ENCODE peak calls at places on chromosomes 3 and 15, in six cellular contexts. U, W, I, T, B and N are unnamed samples.

GRCh38 chr3:159978353-159978752 is 10.3 kb upstream of the IL12A start:
- DNase-seq in U (peak), W (peak), I (no peak), T (no peak), B (no peak), N (no peak)

GRCh38 chr3:192022412-192022811 is 561.4 kb downstream of the PYDC2 start:
- DNase-seq in U (no peak), W (no peak), I (no peak), T (no peak), B (no peak), N (no peak)

GRCh38 chr3:14988988-14989394 is 41.6 kb downstream of the NR2C2 start:
- DNase-seq in U (no peak), W (no peak), I (no peak), T (no peak), B (no peak), N (peak)

GRCh38 chr15:77528968-77529319 is 103.8 kb downstream of the LINGO1 start:
- DNase-seq in U (no peak), W (no peak), I (no peak), T (no peak), B (no peak), N (no peak)

GRCh38 chr3:182925330-182925943 is 54.9 kb downstream of the DCUN1D1 start:
- DNase-seq in U (no peak), W (peak), I (no peak), T (no peak), B (no peak), N (peak)

GRCh38 chr15:57565326-57565725 is 26.4 kb upstream of the MYZAP start:
- DNase-seq in U (no peak), W (no peak), I (no peak), T (no peak), B (peak), N (peak)

GRCh38 chr15:30065025-30065801 is 17.5 kb upstream of the GOLGA8J start:
- DNase-seq in U (no peak), W (peak), I (no peak), T (no peak), B (no peak), N (no peak)

GRCh38 chr3:194989251-194989650 is 281.7 kb downstream of the XXYLT1 start:
- DNase-seq in U (no peak), W (no peak), I (no peak), T (no peak), B (no peak), N (peak)

DNA sequence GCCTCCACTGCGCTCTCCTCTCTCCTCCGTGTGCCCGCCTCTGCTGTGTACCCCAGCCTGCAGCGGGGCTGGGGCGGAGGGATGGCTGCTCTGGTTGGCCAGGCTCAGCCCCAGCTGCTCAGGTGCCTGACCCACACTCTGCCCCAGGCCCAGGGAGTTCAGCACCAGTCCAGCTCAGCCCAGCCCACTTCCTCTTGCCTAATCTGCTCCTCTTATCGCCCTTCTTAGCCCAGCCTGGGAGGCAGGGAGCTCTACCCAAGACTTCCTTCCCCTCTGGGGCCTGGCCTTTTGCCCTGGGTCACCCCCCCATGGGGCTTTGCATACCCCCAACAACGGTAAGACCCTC is 1.1 kb upstream of the PLCB2 start:
- DNase-seq in U (no peak), W (no peak), I (no peak), T (no peak), B (no peak), N (peak)
- H3K4me3 ChIP-seq in U (no peak), W (no peak), I (peak), T (peak), B (no peak), N (peak)

DNA sequence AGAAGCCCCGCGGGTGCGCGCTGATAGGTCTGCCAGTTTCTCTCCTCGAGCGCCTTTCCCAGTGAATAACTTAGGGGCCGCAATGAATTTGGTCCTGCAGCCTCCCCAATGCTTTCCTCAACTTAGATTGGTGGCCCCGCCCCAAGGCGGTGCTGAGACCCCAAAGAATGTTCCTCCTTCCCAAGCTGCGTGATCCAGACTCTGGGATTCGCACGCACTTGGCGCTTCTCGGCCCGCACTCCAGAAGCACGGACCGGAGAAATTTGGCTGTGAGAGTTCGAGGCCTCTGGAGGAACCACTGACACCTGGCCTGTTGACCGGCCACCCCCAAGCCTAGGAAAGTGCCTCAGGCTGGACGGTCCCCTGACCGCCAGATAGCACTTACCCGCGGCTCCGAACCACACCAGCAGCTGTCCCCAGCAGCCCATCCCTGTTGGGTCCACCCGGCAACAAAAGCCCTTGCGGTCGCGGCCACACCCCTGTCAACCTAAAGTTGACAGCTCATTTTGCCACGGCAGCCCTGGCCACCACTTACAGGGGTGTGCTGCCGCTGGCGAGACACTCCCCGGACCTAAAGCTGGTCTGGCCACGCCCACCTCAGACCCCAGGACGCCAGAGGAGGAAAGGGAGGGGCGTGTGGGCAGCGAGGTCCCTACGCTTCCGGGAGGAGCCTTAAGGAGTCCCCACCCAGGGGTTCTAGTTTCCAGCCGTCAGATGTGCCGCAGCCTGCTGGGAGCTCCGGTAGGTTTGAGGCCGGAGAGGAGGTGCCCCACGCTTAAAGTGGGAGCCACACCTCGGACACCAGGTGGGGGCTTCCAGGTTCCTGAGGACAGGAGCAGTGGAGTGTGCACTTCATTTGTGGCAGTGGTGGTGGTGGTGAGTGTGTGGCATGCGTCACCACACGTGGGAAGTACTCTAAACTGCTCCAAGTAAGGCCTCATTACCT is at the start of gene LTK:
- DNase-seq in U (peak), W (peak), I (no peak), T (no peak), B (no peak), N (peak)
- H3K4me3 ChIP-seq in U (no peak), W (peak), I (peak), T (peak), B (peak), N (peak)

DNA sequence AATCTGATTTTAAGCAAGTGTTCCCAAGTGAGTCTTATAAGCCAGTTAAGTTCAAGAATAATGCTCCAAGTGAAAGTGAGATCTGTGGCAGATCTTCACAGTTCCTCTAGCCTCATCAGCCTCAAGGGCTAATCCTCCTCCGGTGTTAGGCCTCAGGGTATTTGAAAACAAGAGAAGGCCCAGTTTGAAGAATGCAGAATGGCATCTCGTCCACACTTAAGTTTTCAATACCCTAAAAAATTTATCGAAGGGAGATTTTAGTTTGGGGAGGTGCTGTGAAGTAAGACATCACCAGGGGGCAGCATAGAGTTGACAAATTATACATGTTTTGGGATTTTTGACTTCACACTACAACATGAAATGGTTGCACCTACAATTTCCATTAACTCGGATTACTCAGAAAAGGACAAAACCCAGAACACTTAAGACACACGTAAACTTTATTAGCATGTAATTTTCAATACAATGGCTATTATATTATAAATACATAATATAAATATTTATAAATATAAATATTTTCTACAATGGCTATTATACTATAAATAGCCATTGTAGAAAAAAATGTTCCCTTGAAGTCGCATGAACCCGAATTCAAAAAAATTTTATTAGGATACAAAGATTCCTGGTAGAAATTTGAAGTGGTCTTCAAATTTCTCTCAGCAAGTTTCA is 2.3 kb upstream of the TMEM266 start:
- DNase-seq in U (peak), W (peak), I (peak), T (no peak), B (no peak), N (peak)
- H3K4me3 ChIP-seq in U (no peak), W (peak), I (no peak), T (no peak), B (no peak), N (peak)

GRCh38 chr3:146471012-146471411 is 1.7 kb upstream of the PLSCR2 start:
- DNase-seq in U (no peak), W (no peak), I (no peak), T (no peak), B (no peak), N (no peak)

GRCh38 chr3:146466596-146466995 is 2.8 kb downstream of the PLSCR2 start:
- DNase-seq in U (no peak), W (peak), I (no peak), T (no peak), B (no peak), N (no peak)

GRCh38 chr3:146470424-146470990 is 1.1 kb upstream of the PLSCR2 start:
- DNase-seq in U (no peak), W (no peak), I (no peak), T (no peak), B (no peak), N (no peak)

GRCh38 chr3:146468234-146468931 is 978 bp downstream of the PLSCR2 start:
- DNase-seq in U (no peak), W (no peak), I (no peak), T (no peak), B (peak), N (no peak)

DNA sequence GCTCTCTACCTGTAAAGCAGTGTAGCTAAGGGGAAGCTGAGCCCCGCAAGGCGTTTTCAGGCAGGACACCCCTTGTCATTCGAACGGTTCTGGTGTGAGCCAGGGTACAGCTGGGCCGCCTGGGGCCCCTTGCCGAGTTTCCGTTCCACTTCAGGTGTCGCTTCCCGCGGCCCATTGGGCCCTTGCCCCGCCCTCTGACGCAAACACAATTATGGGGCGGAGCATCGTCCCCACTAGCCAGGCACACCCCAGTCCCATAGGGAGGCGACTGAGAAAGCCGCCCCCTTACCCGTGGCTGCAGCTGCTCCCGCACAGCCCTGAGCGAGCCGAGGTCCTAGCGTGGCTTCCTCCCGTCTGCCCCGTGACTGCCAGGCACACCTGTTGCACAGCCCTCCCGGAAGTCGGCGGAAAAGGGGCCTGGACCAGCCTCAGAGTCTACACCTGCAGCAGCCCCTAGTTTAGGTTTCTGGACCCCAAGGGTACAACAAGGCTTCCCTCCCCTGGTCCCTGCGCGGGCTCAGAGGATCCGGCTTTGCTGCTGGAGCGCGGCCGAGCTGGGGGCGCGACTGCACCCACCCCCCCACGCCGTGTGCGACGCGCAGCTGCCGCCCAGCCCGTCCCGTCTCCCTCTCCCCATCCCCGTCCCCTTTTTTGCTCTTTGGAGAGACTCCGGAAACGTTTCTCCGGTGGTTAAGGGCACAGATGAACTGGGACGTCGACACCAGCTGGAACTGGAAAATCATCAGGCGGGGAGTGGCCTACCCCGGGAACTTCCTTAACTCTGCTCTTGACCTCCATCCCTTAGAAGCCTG is at the start of gene PLSCR2:
- DNase-seq in U (peak), W (no peak), I (peak), T (peak), B (peak), N (no peak)
- H3K4me3 ChIP-seq in U (peak), W (peak), I (peak), T (peak), B (peak), N (no peak)

GRCh38 chr3:77468408-77469045 is 428.6 kb downstream of the ROBO2 start:
- DNase-seq in U (no peak), W (no peak), I (no peak), T (no peak), B (no peak), N (no peak)

GRCh38 chr3:77466562-77466961 is 426.7 kb downstream of the ROBO2 start:
- DNase-seq in U (no peak), W (no peak), I (no peak), T (no peak), B (no peak), N (no peak)

GRCh38 chr3:77462951-77463350 is 423.1 kb downstream of the ROBO2 start:
- DNase-seq in U (no peak), W (no peak), I (no peak), T (no peak), B (no peak), N (no peak)

GRCh38 chr3:77464106-77464688 is 424.3 kb downstream of the ROBO2 start:
- DNase-seq in U (no peak), W (no peak), I (no peak), T (no peak), B (no peak), N (no peak)

DNA sequence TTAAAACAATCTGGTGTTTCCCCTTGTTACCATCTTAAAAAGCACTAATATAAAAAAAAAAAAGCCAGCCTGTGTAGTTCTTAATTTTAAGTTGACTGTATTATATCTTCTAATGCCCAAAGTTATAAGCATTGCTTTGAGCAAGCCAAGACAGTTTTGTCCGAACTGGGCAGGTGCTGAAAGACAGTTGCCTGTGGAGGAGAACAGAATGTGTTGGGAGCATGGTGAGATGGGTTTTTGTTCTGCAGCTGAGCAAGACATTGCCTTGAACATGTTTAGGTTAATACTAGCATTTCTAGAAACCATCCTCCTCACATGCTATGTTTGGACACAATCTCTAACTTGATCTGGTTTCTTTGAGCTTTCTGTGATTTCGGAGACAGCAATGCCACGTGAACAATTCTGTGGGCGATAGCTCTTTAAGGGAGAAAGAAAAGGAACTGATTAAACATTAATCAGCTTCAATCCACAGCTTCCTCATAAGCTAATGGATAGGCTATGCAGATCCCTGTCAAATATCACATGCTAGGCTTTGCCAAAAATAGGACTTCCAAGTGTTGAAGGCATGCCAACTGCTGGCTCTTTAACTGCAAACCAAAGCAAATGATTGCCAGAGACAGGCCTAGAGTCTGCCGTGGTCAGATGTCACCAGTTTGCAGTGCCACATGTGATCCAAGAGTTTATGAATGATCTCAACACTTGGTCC is 428.0 kb downstream of the ROBO2 start:
- DNase-seq in U (peak), W (no peak), I (peak), T (no peak), B (no peak), N (no peak)
- H3K4me3 ChIP-seq in U (no peak), W (no peak), I (no peak), T (no peak), B (no peak), N (no peak)

DNA sequence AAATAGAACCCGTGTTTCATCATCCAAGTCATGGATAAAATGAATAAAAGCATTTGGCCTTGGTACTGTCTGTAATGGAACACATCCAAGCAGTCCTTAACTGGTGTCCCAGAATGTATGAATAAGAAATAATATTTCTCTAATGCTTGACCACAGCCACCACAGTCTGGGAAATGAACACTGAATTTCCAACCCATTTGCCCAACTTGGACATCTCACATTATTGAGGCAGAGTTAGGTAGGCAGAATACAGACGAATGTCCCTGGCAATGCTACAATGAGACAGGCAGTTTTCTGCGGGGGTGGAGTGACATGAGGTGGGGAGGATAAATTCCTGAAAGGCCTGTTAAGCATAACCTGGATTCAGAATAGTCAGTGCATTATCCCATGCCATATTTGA is 245.7 kb downstream of the ZIC1 start:
- DNase-seq in U (no peak), W (no peak), I (no peak), T (no peak), B (no peak), N (no peak)
- H3K4me3 ChIP-seq in U (no peak), W (no peak), I (no peak), T (no peak), B (no peak), N (no peak)

DNA sequence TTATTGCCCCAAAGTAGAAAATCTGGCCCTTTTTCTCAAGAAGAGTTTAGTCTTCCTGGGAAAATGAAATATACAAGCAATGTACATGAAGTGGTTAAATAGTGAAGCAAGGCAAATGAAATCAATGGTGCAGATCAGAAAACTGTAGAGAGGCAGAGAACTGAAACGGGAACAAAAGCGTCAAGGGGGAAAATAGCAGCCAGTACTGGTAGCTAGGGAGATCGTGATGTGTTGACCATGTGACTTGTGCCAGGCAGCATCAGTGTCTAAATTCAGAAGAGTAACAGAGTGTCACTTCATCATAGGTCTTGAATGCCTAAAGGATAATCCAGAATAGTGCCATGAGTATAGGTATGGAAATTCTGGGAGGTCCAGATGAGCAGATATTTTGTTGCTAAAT is 163.1 kb downstream of the CHL1 start:
- DNase-seq in U (no peak), W (no peak), I (no peak), T (no peak), B (no peak), N (no peak)
- H3K4me3 ChIP-seq in U (no peak), W (no peak), I (no peak), T (no peak), B (no peak), N (no peak)

DNA sequence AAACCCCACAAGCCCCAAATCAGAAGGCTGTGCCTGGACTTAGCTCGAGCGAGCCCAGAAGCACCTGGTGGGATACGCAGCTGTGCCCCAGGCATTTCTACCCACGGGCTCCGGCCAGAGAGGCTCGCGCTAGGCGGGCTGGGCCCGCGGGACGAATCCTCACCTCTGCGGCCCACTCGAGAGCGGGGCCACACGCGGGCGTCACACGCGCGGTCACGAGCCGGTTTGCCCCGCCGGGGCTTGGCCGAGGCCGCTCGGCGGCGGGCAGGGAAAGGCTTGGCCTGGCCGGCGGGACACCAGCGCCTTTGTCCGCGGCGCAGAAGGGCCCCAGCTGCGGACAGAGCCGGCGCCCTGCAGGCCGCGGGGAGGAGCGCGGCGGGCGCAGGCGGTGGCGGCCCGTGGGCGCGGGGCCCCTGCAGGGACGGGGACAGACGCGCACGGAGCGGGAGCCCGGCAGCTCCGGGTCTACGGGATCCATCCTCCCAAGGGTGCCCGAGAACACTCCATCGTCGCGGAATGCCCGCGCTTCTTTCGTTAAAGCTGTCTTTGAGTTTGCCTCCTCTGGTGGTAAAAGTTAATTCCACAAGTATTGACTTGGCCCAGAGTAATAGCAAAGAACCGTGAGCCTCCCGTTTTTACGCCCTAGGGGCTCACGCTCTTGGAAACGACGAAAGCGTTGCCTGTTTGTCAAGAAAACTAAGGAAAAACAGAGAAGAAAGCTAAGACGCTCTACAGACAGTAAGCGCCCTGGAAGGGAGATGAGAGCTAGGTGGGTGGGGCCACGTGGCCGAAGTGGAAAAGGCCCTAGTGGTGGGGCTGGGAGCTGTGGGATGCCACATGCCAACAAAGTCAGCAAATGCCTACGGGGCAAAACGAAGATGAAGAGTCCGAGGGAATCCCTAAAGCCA is 26.4 kb downstream of the TYRO3 start:
- DNase-seq in U (peak), W (peak), I (peak), T (no peak), B (no peak), N (peak)
- H3K4me3 ChIP-seq in U (peak), W (peak), I (peak), T (peak), B (no peak), N (no peak)